ENCODE peak calls at places on chromosome 14, in ten cellular contexts. One of them, this sample, is unnamed.

GRCh38 chr14:106094654-106095189 is 568.3 kb downstream of the TMEM121 start:
- DNase-seq in fibroblast of lung: no peak
- DNase-seq in astrocyte: no peak
- DNase-seq in IMR-90: no peak
- DNase-seq in HCT116: no peak
- DNase-seq in PC-9: no peak
- DNase-seq in K562: no peak
- DNase-seq in OCI-LY7: no peak
- DNase-seq in mammary epithelial cell: no peak
- DNase-seq in GM23338: no peak
- DNase-seq in this sample: no peak

GRCh38 chr14:61430066-61430757 is 108.8 kb downstream of the PRKCH start:
- DNase-seq in fibroblast of lung: no peak
- DNase-seq in astrocyte: no peak
- DNase-seq in IMR-90: no peak
- DNase-seq in HCT116: no peak
- DNase-seq in PC-9: no peak
- DNase-seq in K562: no peak
- DNase-seq in OCI-LY7: no peak
- DNase-seq in mammary epithelial cell: no peak
- DNase-seq in GM23338: no peak
- DNase-seq in this sample: no peak

GRCh38 chr14:39203659-39204606 is 28.9 kb downstream of the PNN start:
- DNase-seq in fibroblast of lung: no peak
- DNase-seq in astrocyte: no peak
- DNase-seq in IMR-90: no peak
- DNase-seq in HCT116: peak; percentile 27
- DNase-seq in PC-9: peak; percentile 79
- DNase-seq in K562: peak; percentile 29
- DNase-seq in OCI-LY7: no peak
- DNase-seq in mammary epithelial cell: peak; percentile 78
- DNase-seq in GM23338: no peak
- DNase-seq in this sample: no peak

GRCh38 chr14:102018251-102018650 is 53.9 kb downstream of the DYNC1H1 start:
- DNase-seq in fibroblast of lung: no peak
- DNase-seq in astrocyte: no peak
- DNase-seq in IMR-90: no peak
- DNase-seq in HCT116: no peak
- DNase-seq in PC-9: no peak
- DNase-seq in K562: no peak
- DNase-seq in OCI-LY7: no peak
- DNase-seq in mammary epithelial cell: no peak
- DNase-seq in GM23338: no peak
- DNase-seq in this sample: no peak

GRCh38 chr14:79605863-79606262 is 605.4 kb downstream of the DIO2 start:
- DNase-seq in fibroblast of lung: peak; percentile 52
- DNase-seq in astrocyte: peak; percentile 25
- DNase-seq in IMR-90: no peak
- DNase-seq in HCT116: no peak
- DNase-seq in PC-9: no peak
- DNase-seq in K562: no peak
- DNase-seq in OCI-LY7: no peak
- DNase-seq in mammary epithelial cell: no peak
- DNase-seq in GM23338: no peak
- DNase-seq in this sample: no peak

GRCh38 chr14:65261946-65262345 is 150.6 kb upstream of the FUT8 start:
- DNase-seq in fibroblast of lung: no peak
- DNase-seq in astrocyte: no peak
- DNase-seq in IMR-90: no peak
- DNase-seq in HCT116: no peak
- DNase-seq in PC-9: no peak
- DNase-seq in K562: no peak
- DNase-seq in OCI-LY7: no peak
- DNase-seq in mammary epithelial cell: no peak
- DNase-seq in GM23338: no peak
- DNase-seq in this sample: no peak

GRCh38 chr14:104238424-104239184 is 100.2 kb downstream of the KIF26A start:
- DNase-seq in fibroblast of lung: no peak
- DNase-seq in astrocyte: no peak
- DNase-seq in IMR-90: no peak
- DNase-seq in HCT116: no peak
- DNase-seq in PC-9: no peak
- DNase-seq in K562: no peak
- DNase-seq in OCI-LY7: no peak
- DNase-seq in mammary epithelial cell: no peak
- DNase-seq in GM23338: no peak
- DNase-seq in this sample: no peak

GRCh38 chr14:33465952-33466700 is 484.7 kb downstream of the EGLN3 start:
- DNase-seq in fibroblast of lung: peak; percentile 84
- DNase-seq in astrocyte: peak; percentile 84
- DNase-seq in IMR-90: no peak
- DNase-seq in HCT116: no peak
- DNase-seq in PC-9: peak; percentile 85
- DNase-seq in K562: no peak
- DNase-seq in OCI-LY7: no peak
- DNase-seq in mammary epithelial cell: peak; percentile 49
- DNase-seq in GM23338: no peak
- DNase-seq in this sample: no peak

GRCh38 chr14:56532546-56532945 is 47.1 kb upstream of the TMEM260 start:
- DNase-seq in fibroblast of lung: no peak
- DNase-seq in astrocyte: no peak
- DNase-seq in IMR-90: no peak
- DNase-seq in HCT116: no peak
- DNase-seq in PC-9: no peak
- DNase-seq in K562: no peak
- DNase-seq in OCI-LY7: no peak
- DNase-seq in mammary epithelial cell: no peak
- DNase-seq in GM23338: no peak
- DNase-seq in this sample: no peak
- TF ChIP-seq CTCF in fibroblast of lung: no peak
- TF ChIP-seq CTCF in astrocyte: no peak
- TF ChIP-seq CTCF in IMR-90: no peak
- TF ChIP-seq CTCF in HCT116: no peak
- TF ChIP-seq CTCF in PC-9: no peak
- TF ChIP-seq CTCF in K562: no peak
- TF ChIP-seq CTCF in OCI-LY7: no peak
- TF ChIP-seq CTCF in mammary epithelial cell: no peak
- TF ChIP-seq CTCF in GM23338: no peak
- TF ChIP-seq CTCF in this sample: no peak

DNA sequence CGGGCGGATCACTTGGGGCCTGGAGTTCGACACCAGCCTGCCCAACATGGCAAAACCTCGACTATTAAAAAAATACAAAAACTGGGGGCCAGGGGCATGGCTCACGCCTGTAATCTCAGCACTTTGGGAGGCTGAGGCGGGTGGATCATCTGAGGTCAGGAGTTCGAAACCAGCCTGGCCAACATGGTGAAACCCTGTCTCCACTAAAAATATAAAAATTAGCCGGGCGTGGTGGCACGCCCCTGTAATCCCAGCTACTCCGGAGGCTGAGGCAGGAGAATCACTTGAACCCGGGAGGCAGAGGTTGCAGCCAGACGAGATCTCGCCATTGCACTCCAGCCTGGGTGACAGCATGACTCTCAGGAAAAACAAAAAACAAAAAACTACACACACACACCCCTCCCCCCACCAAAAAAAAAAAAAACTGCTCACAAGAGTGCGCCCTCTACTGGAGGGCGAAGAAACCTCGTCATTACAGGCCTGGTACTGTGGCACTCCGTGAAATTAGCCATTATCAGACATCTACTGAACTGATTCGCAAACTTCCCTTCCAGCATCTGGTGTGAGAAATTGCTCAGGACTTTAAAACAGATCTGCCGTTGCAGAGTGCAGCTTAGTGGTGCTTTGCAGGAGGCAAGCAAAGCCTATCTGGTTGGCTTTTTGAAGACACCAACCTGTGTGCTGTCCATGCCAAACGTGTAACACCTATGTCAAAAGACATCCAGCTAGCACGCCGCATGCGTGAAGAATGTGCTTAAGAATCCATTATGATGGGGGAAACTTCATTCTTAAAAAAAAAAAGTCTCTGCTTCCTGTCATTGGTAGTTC is 7.7 kb downstream of the PPP1R3E start:
- DNase-seq in fibroblast of lung: peak; percentile 24
- DNase-seq in astrocyte: no peak
- DNase-seq in IMR-90: peak; percentile 51
- DNase-seq in HCT116: no peak
- DNase-seq in PC-9: no peak
- DNase-seq in K562: peak; percentile 21
- DNase-seq in OCI-LY7: peak; percentile 84
- DNase-seq in mammary epithelial cell: no peak
- DNase-seq in GM23338: peak; percentile 75
- DNase-seq in this sample: peak; percentile 24
- H2AFZ ChIP-seq in fibroblast of lung: no peak overlapping the region
- H2AFZ ChIP-seq in astrocyte: no peak overlapping the region
- H2AFZ ChIP-seq in IMR-90: peak overlapping the region; percentile 80
- H2AFZ ChIP-seq in HCT116: no peak overlapping the region
- H2AFZ ChIP-seq in PC-9: no peak overlapping the region
- H2AFZ ChIP-seq in K562: peak overlapping the region; percentile 67
- H2AFZ ChIP-seq in OCI-LY7: peak overlapping the region; percentile 28
- H2AFZ ChIP-seq in mammary epithelial cell: peak overlapping the region; percentile 35
- H2AFZ ChIP-seq in GM23338: no peak overlapping the region
- H2AFZ ChIP-seq in this sample: no peak overlapping the region

GRCh38 chr14:29527286-29527685 is 400.4 kb downstream of the PRKD1 start:
- DNase-seq in fibroblast of lung: no peak
- DNase-seq in astrocyte: no peak
- DNase-seq in IMR-90: no peak
- DNase-seq in HCT116: no peak
- DNase-seq in PC-9: no peak
- DNase-seq in K562: no peak
- DNase-seq in OCI-LY7: no peak
- DNase-seq in mammary epithelial cell: no peak
- DNase-seq in GM23338: no peak
- DNase-seq in this sample: no peak

GRCh38 chr14:29528889-29529288 is 398.8 kb downstream of the PRKD1 start:
- DNase-seq in fibroblast of lung: peak; percentile 19
- DNase-seq in astrocyte: peak; percentile 14
- DNase-seq in IMR-90: no peak
- DNase-seq in HCT116: no peak
- DNase-seq in PC-9: no peak
- DNase-seq in K562: no peak
- DNase-seq in OCI-LY7: no peak
- DNase-seq in mammary epithelial cell: no peak
- DNase-seq in GM23338: no peak
- DNase-seq in this sample: no peak

GRCh38 chr14:29529418-29529817 is 398.2 kb downstream of the PRKD1 start:
- DNase-seq in fibroblast of lung: no peak
- DNase-seq in astrocyte: no peak
- DNase-seq in IMR-90: peak; percentile 13
- DNase-seq in HCT116: no peak
- DNase-seq in PC-9: no peak
- DNase-seq in K562: peak; percentile 17
- DNase-seq in OCI-LY7: no peak
- DNase-seq in mammary epithelial cell: no peak
- DNase-seq in GM23338: peak; percentile 79
- DNase-seq in this sample: no peak
- TF ChIP-seq CTCF in fibroblast of lung: peak; percentile 66
- TF ChIP-seq CTCF in astrocyte: peak; percentile 17
- TF ChIP-seq CTCF in IMR-90: peak; percentile 48
- TF ChIP-seq CTCF in HCT116: no peak
- TF ChIP-seq CTCF in PC-9: peak; percentile 29
- TF ChIP-seq CTCF in K562: peak; percentile 47
- TF ChIP-seq CTCF in OCI-LY7: peak; percentile 63
- TF ChIP-seq CTCF in mammary epithelial cell: no peak
- TF ChIP-seq CTCF in GM23338: peak; percentile 77
- TF ChIP-seq CTCF in this sample: no peak

GRCh38 chr14:68244272-68244975 is 424.8 kb downstream of the RAD51B start:
- DNase-seq in fibroblast of lung: peak; percentile 39
- DNase-seq in astrocyte: no peak
- DNase-seq in IMR-90: no peak
- DNase-seq in HCT116: no peak
- DNase-seq in PC-9: no peak
- DNase-seq in K562: no peak
- DNase-seq in OCI-LY7: no peak
- DNase-seq in mammary epithelial cell: no peak
- DNase-seq in GM23338: no peak
- DNase-seq in this sample: no peak

GRCh38 chr14:68246074-68246980 is 426.7 kb downstream of the RAD51B start:
- DNase-seq in fibroblast of lung: peak; percentile 75
- DNase-seq in astrocyte: peak; percentile 71
- DNase-seq in IMR-90: no peak
- DNase-seq in HCT116: no peak
- DNase-seq in PC-9: no peak
- DNase-seq in K562: no peak
- DNase-seq in OCI-LY7: no peak
- DNase-seq in mammary epithelial cell: no peak
- DNase-seq in GM23338: no peak
- DNase-seq in this sample: no peak

GRCh38 chr14:68243441-68244010 is 423.9 kb downstream of the RAD51B start:
- DNase-seq in fibroblast of lung: no peak
- DNase-seq in astrocyte: no peak
- DNase-seq in IMR-90: no peak
- DNase-seq in HCT116: no peak
- DNase-seq in PC-9: no peak
- DNase-seq in K562: no peak
- DNase-seq in OCI-LY7: no peak
- DNase-seq in mammary epithelial cell: no peak
- DNase-seq in GM23338: no peak
- DNase-seq in this sample: no peak

GRCh38 chr14:68247281-68247680 is 427.7 kb downstream of the RAD51B start:
- DNase-seq in fibroblast of lung: no peak
- DNase-seq in astrocyte: no peak
- DNase-seq in IMR-90: no peak
- DNase-seq in HCT116: no peak
- DNase-seq in PC-9: no peak
- DNase-seq in K562: no peak
- DNase-seq in OCI-LY7: no peak
- DNase-seq in mammary epithelial cell: no peak
- DNase-seq in GM23338: no peak
- DNase-seq in this sample: no peak

DNA sequence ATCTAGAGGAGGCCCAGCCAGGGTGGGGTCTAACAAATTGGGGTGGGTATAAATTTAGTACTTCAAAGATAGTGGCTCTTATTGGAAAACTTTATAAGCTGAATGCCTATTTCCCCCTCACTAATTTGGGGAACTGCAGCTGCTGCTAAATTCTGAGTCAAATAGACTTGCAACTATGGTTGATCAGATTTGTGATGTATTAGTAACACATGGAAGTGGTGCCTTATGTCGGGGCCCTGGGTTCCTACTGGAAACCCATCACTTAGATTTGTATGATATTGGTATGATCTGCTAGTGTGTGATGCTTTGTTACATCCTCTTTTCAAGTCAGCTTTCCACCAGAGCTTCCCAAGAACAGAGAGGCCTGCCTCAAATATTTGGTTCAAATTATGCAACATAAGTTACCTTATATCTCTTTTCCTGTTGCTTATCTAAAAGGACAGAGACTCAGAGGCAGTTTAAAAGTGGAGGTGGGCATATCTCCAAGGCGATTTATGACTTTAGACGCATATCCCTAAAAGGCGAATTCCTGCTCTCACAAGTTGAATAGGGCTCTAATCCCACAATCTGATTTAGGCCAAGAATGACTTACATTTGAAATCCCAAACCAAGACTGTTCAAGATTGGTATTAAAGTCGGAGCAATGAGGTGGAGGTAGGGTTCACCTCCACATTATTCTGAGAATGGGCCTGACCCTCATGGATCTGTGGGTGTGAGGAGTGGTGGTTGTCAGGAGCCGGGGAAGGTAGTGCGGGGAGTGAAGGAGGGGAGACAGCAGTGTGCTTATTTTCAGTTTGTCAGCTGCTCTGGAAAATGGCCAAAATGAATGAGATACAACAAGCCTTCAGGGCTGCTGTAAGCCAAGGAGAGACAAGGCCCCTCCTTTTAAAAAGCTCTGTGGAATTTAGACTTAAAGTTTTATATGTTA is 425.8 kb downstream of the RAD51B start:
- DNase-seq in fibroblast of lung: peak; percentile 70
- DNase-seq in astrocyte: peak; percentile 67
- DNase-seq in IMR-90: peak; percentile 64
- DNase-seq in HCT116: no peak
- DNase-seq in PC-9: no peak
- DNase-seq in K562: peak; percentile 20
- DNase-seq in OCI-LY7: no peak
- DNase-seq in mammary epithelial cell: peak; percentile 25
- DNase-seq in GM23338: no peak
- DNase-seq in this sample: no peak
- H2AFZ ChIP-seq in fibroblast of lung: no peak overlapping the region
- H2AFZ ChIP-seq in astrocyte: no peak overlapping the region
- H2AFZ ChIP-seq in IMR-90: peak overlapping the region; percentile 59
- H2AFZ ChIP-seq in HCT116: no peak overlapping the region
- H2AFZ ChIP-seq in PC-9: no peak overlapping the region
- H2AFZ ChIP-seq in K562: peak overlapping the region; percentile 69
- H2AFZ ChIP-seq in OCI-LY7: no peak overlapping the region
- H2AFZ ChIP-seq in mammary epithelial cell: peak overlapping the region; percentile 56
- H2AFZ ChIP-seq in GM23338: no peak overlapping the region
- H2AFZ ChIP-seq in this sample: no peak overlapping the region

This sample was measured in MM.1S.